ENCODE peak calls at places on chromosomes 4 and X, in nine cellular contexts. X is activated CD8-positive, alpha-beta memory T cell treated with anti-CD3 and anti-CD28 coated beads for 24 hours; M is CD4-positive, alpha-beta T cell; G is GM19239; W is RPMI8226; H is stimulated activated naive CD8-positive, alpha-beta T cell treated with anti-CD3 and anti-CD28 coated beads, Interleukin-15, Interleukin-2, amounts not matched to agents 100 U/mL and 50 U/mL, for 24 hours; Q is stimulated activated CD4-positive, alpha-beta T cell treated with anti-CD3 and anti-CD28 coated beads, Interleukin-4, amount 100 ng/mL, for 1 hour; K is memory B cell; E is tibial nerve. Z is an unnamed sample.
A peak's percentile ranks its signal among the peaks of the same experiment; 100 is the strongest.

GRCh38 chr4:136927172-136927571 is 605.1 kb downstream of the PCDH18 start:
- DNase-seq in X (no peak), M (no peak), G (no peak), W (no peak), H (no peak), Q (no peak), K (no peak), E (no peak), Z (no peak)

GRCh38 chr4:110982486-110982885 is 359.6 kb upstream of the PITX2 start:
- DNase-seq in X (no peak), M (no peak), G (no peak), W (no peak), H (no peak), Q (no peak), K (no peak), E (no peak), Z (no peak)

GRCh38 chr4:98873059-98873458 is 55.9 kb downstream of the EIF4E start:
- DNase-seq in X (no peak), M (no peak), G (no peak), W (no peak), H (no peak), Q (no peak), K (no peak), E (no peak), Z (no peak)

GRCh38 chrX:41273638-41274037 is 60.3 kb upstream of the DDX3X start:
- DNase-seq in X (no peak), M (no peak), G (no peak), W (no peak), H (no peak), Q (no peak), K (no peak), E (no peak), Z (no peak)

GRCh38 chr4:37981844-37982720 is 21.9 kb downstream of the PTTG2 start:
- DNase-seq in X (no peak), M (no peak), G (no peak), W (no peak), H (no peak), Q (no peak), K (no peak), E (no peak), Z (no peak)

GRCh38 chr4:143199503-143199902 is 14.8 kb downstream of the USP38 start:
- DNase-seq in X (no peak), M (no peak), G (no peak), W (no peak), H (no peak), Q (no peak), K (no peak), E (no peak), Z (no peak)

GRCh38 chrX:102155806-102156179 is at the start of gene BEX5:
- DNase-seq in X (no peak), M (peak; percentile 43), G (peak; percentile 6), W (peak; percentile 33), H (peak; percentile 33), Q (peak; percentile 35), K (no peak), E (no peak), Z (peak; percentile 85)

GRCh38 chrX:43813898-43814297 is 68.4 kb downstream of the MAOB start:
- DNase-seq in X (no peak), M (no peak), G (no peak), W (no peak), H (no peak), Q (no peak), K (no peak), E (no peak), Z (peak; percentile 66)

GRCh38 chrX:13711141-13711540 is 22.2 kb downstream of the RAB9A start:
- DNase-seq in X (no peak), M (no peak), G (no peak), W (no peak), H (no peak), Q (no peak), K (no peak), E (no peak), Z (no peak)

GRCh38 chr4:11408569-11408968 is 20.1 kb downstream of the HS3ST1 start:
- DNase-seq in X (no peak), M (no peak), G (no peak), W (no peak), H (no peak), Q (no peak), K (no peak), E (no peak), Z (peak; percentile 86)

GRCh38 chrX:50117477-50117876 is 83.3 kb downstream of the AKAP4 start:
- DNase-seq in X (no peak), M (no peak), G (no peak), W (no peak), H (no peak), Q (no peak), K (peak; percentile 4), E (no peak), Z (no peak)

GRCh38 chr4:98659106-98659592 is 738 bp upstream of the TSPAN5 start:
- DNase-seq in X (no peak), M (no peak), G (no peak), W (no peak), H (no peak), Q (no peak), K (no peak), E (no peak), Z (no peak)

GRCh38 chr4:150234246-150234645 is 156.0 kb downstream of the DCLK2 start:
- DNase-seq in X (no peak), M (no peak), G (no peak), W (no peak), H (no peak), Q (no peak), K (no peak), E (no peak), Z (no peak)

Z was measured in cerebellar cortex.